ENCODE peak calls at places on chromosomes 5 and 9, in seven cellular contexts. K, O, Z, V, P, D and Q are unnamed samples.

GRCh38 chr5:110354341-110354740 is 372.1 kb downstream of the TMEM232 start:
- DNase-seq in K (no peak), O (no peak), Z (no peak), V (no peak), P (no peak), D (peak), Q (no peak)

GRCh38 chr5:32217886-32218396 is 43.8 kb upstream of the GOLPH3 start:
- DNase-seq in K (no peak), O (peak), Z (peak), V (no peak), P (no peak), D (no peak), Q (peak)

GRCh38 chr5:93717162-93717561 is 24.2 kb downstream of the POU5F2 start:
- DNase-seq in K (no peak), O (peak), Z (peak), V (no peak), P (no peak), D (no peak), Q (no peak)

GRCh38 chr5:174177976-174178600 is 132.6 kb downstream of the NSG2 start:
- DNase-seq in K (no peak), O (no peak), Z (no peak), V (peak), P (no peak), D (no peak), Q (no peak)

GRCh38 chr9:130732131-130732530 is 38.6 kb downstream of the EXOSC2 start:
- DNase-seq in K (no peak), O (no peak), Z (no peak), V (no peak), P (no peak), D (no peak), Q (no peak)

GRCh38 chr5:137260820-137261541 is 238.1 kb downstream of the SPOCK1 start:
- DNase-seq in K (no peak), O (no peak), Z (no peak), V (peak), P (no peak), D (no peak), Q (no peak)

GRCh38 chr5:9557696-9558095 is 11.8 kb upstream of the SEMA5A start:
- DNase-seq in K (no peak), O (no peak), Z (no peak), V (no peak), P (no peak), D (peak), Q (no peak)

GRCh38 chr9:70079364-70080103 is 35.9 kb downstream of the MAMDC2 start:
- DNase-seq in K (no peak), O (no peak), Z (peak), V (no peak), P (no peak), D (peak), Q (no peak)

GRCh38 chr5:142826741-142827492 is 56.7 kb downstream of the ARHGAP26 start:
- DNase-seq in K (peak), O (no peak), Z (peak), V (no peak), P (no peak), D (peak), Q (peak)

GRCh38 chr5:169920446-169920845 is 59.8 kb downstream of the INSYN2B start:
- DNase-seq in K (no peak), O (no peak), Z (no peak), V (no peak), P (no peak), D (no peak), Q (no peak)

GRCh38 chr5:71601222-71602026 is 14.3 kb downstream of the MCCC2 start:
- DNase-seq in K (peak), O (peak), Z (peak), V (no peak), P (peak), D (peak), Q (peak)

GRCh38 chr5:115461506-115462290 is 82.9 kb downstream of the FEM1C start:
- DNase-seq in K (peak), O (no peak), Z (no peak), V (no peak), P (no peak), D (peak), Q (no peak)

GRCh38 chr9:100595391-100596199 is 17.7 kb downstream of the CAVIN4 start:
- DNase-seq in K (peak), O (peak), Z (peak), V (no peak), P (peak), D (peak), Q (peak)

GRCh38 chr9:21455320-21455719 is 15.1 kb downstream of the IFNA1 start:
- DNase-seq in K (peak), O (peak), Z (peak), V (no peak), P (peak), D (peak), Q (peak)

GRCh38 chr5:141557681-141558136 is 61.1 kb downstream of the DIAPH1 start:
- DNase-seq in K (peak), O (peak), Z (peak), V (peak), P (peak), D (peak), Q (peak)

GRCh38 chr5:179300834-179301233 is 44.4 kb downstream of the ADAMTS2 start:
- DNase-seq in K (no peak), O (no peak), Z (no peak), V (peak), P (no peak), D (peak), Q (no peak)

GRCh38 chr5:79237735-79238560 is 2.0 kb downstream of the JMY start:
- DNase-seq in K (no peak), O (no peak), Z (no peak), V (no peak), P (no peak), D (no peak), Q (peak)

GRCh38 chr5:77669677-77670076 is 31.2 kb upstream of the OTP start:
- DNase-seq in K (no peak), O (no peak), Z (no peak), V (no peak), P (no peak), D (no peak), Q (no peak)

GRCh38 chr5:8633706-8634105 is 764.8 kb downstream of the MTRR start:
- DNase-seq in K (no peak), O (no peak), Z (no peak), V (no peak), P (no peak), D (no peak), Q (no peak)

GRCh38 chr5:181243521-181244307 is at the start of gene RACK1:
- DNase-seq in K (peak), O (peak), Z (peak), V (peak), P (peak), D (peak), Q (no peak)

GRCh38 chr9:75855509-75855908 is 35.0 kb upstream of the PCSK5 start:
- DNase-seq in K (no peak), O (peak), Z (peak), V (no peak), P (no peak), D (peak), Q (peak)

GRCh38 chr9:89598926-89599325 is 5.9 kb upstream of the GADD45G start:
- DNase-seq in K (no peak), O (peak), Z (no peak), V (peak), P (no peak), D (no peak), Q (no peak)

GRCh38 chr5:8333445-8333844 is 464.5 kb downstream of the MTRR start:
- DNase-seq in K (no peak), O (no peak), Z (no peak), V (no peak), P (no peak), D (no peak), Q (no peak)